ENCODE peak calls at places on chromosomes 12 and 14, in four cellular contexts. W is HepG2, J is WTC11, P is K562. N is an unnamed sample.

GRCh38 chr14:51022769-51023168 is 72.1 kb downstream of the TRIM9 start:
- DNase-seq in W (no peak), J (no peak), P (no peak), N (no peak)

GRCh38 chr12:68368332-68368731 is 36.2 kb upstream of the MDM1 start:
- DNase-seq in J (no peak), W (no peak), P (no peak), N (no peak)

GRCh38 chr12:52524898-52525591 is 4.9 kb upstream of the KRT5 start:
- DNase-seq in P (no peak), W (no peak), J (no peak), N (no peak)

GRCh38 chr12:84077692-84078091 is 834.9 kb downstream of the SLC6A15 start:
- DNase-seq in J (no peak), P (no peak), W (no peak), N (no peak)

GRCh38 chr14:26773906-26774593 is 176.2 kb upstream of the NOVA1 start:
- DNase-seq in J (no peak), P (no peak), W (no peak), N (no peak)

GRCh38 chr14:24372701-24373416 is 4.9 kb downstream of the NFATC4 start:
- DNase-seq in W (no peak), J (no peak), P (no peak), N (no peak)

GRCh38 chr12:131129839-131130238 is 176.1 kb downstream of the ADGRD1 start:
- DNase-seq in P (no peak), W (no peak), J (no peak), N (no peak)

GRCh38 chr14:103687712-103688111 is 27.5 kb downstream of the XRCC3 start:
- DNase-seq in W (no peak), P (no peak), J (no peak), N (no peak)

GRCh38 chr14:95508377-95508776 is 8.1 kb downstream of the SYNE3 start:
- DNase-seq in P (no peak), W (no peak), J (no peak), N (no peak)

GRCh38 chr14:77457115-77457521 is 283 bp downstream of the VIPAS39 start:
- DNase-seq in J (no peak), W (no peak), P (no peak), N (no peak)

GRCh38 chr14:68968051-68968450 is 11.1 kb downstream of the ACTN1 start:
- DNase-seq in J (no peak), P (no peak), W (no peak), N (no peak)

GRCh38 chr14:96585672-96586013 is 83.5 kb downstream of the PAPOLA start:
- DNase-seq in J (no peak), P (no peak), W (no peak), N (no peak)

GRCh38 chr12:119735079-119735478 is 67.1 kb downstream of the PRKAB1 start:
- DNase-seq in W (no peak), P (no peak), J (no peak), N (no peak)

GRCh38 chr14:44988694-44989093 is 26.7 kb downstream of the TOGARAM1 start:
- DNase-seq in J (no peak), P (no peak), W (no peak), N (no peak)

GRCh38 chr14:69154779-69155178 is 1.9 kb upstream of the DCAF5 start:
- DNase-seq in J (no peak), W (peak; percentile 73), P (no peak), N (no peak)

GRCh38 chr14:52000019-52000582 is 10.8 kb downstream of the RTRAF start:
- DNase-seq in W (no peak), J (no peak), P (no peak), N (no peak)

GRCh38 chr12:108583971-108584370 is 13.9 kb downstream of the TMEM119 start:
- DNase-seq in W (no peak), P (no peak), J (no peak), N (no peak)

GRCh38 chr12:106919910-106920544 is 35.7 kb upstream of the TMEM263 start:
- DNase-seq in P (peak; percentile 59), J (no peak), W (peak; percentile 28), N (no peak)

GRCh38 chr12:125652689-125653088 is 587.5 kb downstream of the AACS start:
- DNase-seq in W (no peak), J (no peak), P (no peak), N (no peak)

GRCh38 chr14:32453857-32454810 is 125.0 kb downstream of the AKAP6 start:
- DNase-seq in J (no peak), P (no peak), W (no peak), N (no peak)

GRCh38 chr12:40342010-40342409 is 117.2 kb downstream of the LRRK2 start:
- DNase-seq in P (no peak), J (no peak), W (no peak), N (no peak)

GRCh38 chr12:28177862-28178261 is 12.4 kb upstream of the CCDC91 start:
- DNase-seq in P (no peak), W (no peak), J (no peak), N (no peak)

GRCh38 chr12:91743727-91744126 is 401.9 kb downstream of the BTG1 start:
- DNase-seq in P (no peak), J (no peak), W (no peak), N (no peak)
- TF ChIP-seq ATF2 in P (no peak), J (no peak), W (no peak), N (no peak)

DNA sequence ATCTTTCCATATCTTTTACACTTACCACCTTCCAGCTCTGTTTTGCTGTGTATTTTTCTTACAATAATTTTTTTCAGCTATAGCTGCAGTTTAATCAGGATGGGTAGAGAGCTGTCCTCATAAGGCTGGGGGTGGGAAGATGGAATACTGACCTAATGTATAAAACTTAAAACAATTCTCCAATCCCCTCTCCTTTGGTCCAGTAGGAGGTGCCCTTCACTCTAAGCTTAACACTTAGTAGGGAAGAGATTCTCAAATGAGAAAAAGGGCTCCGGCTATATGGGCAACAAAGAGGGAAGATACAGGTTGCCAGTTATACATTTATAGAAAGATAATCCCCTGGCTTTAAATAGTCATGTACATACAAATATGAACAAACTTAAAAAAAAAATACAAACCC is 2.8 kb downstream of the ORMDL2 start:
- DNase-seq in W (peak; percentile 22), P (peak; percentile 27), J (no peak), N (no peak)
- TF ChIP-seq NR2C2 in W (no peak), P (no peak), J (no peak), N (no peak)

DNA sequence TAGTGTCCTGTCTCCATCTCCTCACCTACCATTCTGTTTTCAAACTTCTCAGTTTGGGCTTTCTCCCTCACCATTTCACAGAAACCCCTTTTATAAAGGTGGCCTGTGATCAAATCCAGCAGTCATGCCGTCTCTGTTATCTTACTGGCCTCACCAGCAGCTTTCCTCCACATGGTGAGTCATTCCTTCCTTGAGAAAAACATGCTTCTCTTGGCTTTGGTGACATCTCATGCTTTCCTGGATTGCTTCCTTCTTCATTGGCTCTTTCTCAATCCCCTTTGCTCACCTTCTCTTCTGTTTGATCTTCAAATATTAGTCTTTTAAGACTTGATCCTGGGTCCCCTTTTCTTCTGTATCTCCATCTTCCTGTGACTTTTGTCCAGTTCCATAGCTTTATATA is 164.9 kb downstream of the ANO4 start:
- DNase-seq in P (no peak), J (no peak), W (no peak), N (no peak)
- TF ChIP-seq ATF2 in P (no peak), J (no peak), W (no peak), N (no peak)

GRCh38 chr14:100155049-100155621 is 4.3 kb downstream of the DEGS2 start:
- DNase-seq in J (peak; percentile 89), P (peak; percentile 59), W (peak; percentile 46), N (no peak)
- TF ChIP-seq NR2C2 in J (no peak), P (no peak), W (no peak), N (no peak)

DNA sequence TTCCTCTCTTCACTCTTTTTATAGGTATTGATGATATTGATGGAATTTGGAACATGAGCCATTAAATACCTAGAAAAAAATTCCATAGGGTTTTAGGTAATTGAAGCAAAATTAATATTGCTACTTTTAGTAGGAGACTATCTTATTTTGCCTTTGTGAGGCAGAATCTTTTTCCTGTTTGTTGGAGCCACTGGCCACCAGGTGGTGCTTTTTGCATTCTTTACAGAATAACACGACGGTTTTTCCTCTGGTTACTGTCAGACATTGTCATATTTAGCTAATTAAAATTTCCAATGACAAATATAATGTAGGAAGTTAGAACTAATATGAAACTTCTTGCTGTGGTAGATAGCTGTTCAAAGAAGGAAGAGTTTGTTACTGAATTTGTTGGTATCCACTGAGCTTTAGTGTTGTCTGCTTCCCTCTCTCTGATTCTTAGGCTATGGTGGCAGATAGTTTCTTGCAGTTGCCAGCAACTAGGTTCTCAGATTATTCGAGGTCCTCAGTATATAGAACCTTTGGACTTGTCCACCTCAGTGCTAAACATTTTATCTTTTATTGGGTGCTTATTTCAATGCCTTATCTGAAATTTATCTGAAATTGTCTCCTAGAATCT is 25.7 kb downstream of the RAB21 start:
- DNase-seq in J (no peak), W (peak; percentile 20), P (peak; percentile 27), N (no peak)
- TF ChIP-seq ATF2 in J (no peak), W (no peak), P (no peak), N (no peak)